ENCODE peak calls at places on chromosomes 11 and 22, in four cellular contexts. M is choroid plexus epithelial cell, W is mucosa of descending colon, S is fibroblast of mammary gland. V is an unnamed sample.

GRCh38 chr11:43419460-43419859 is 60.7 kb downstream of the TTC17 start:
- DNase-seq in S (peak), M (peak), W (no peak), V (peak)

GRCh38 chr11:20512869-20513268 is 86.5 kb upstream of the SLC6A5 start:
- DNase-seq in M (no peak), W (no peak), S (no peak), V (no peak)

GRCh38 chr11:1339066-1339675 is 29.7 kb upstream of the TOLLIP start:
- DNase-seq in M (no peak), S (no peak), W (no peak), V (no peak)

GRCh38 chr11:8090756-8091155 is 9.7 kb downstream of the TUB start:
- DNase-seq in W (no peak), S (peak), M (peak), V (peak)

GRCh38 chr11:77752518-77752917 is 68.0 kb downstream of the RSF1 start:
- DNase-seq in S (peak), M (peak), W (no peak), V (peak)

GRCh38 chr11:70420008-70420464 is 21.7 kb downstream of the CTTN start:
- DNase-seq in M (peak), S (peak), W (no peak), V (peak)

GRCh38 chr11:6615882-6616585 is 3.2 kb downstream of the TPP1 start:
- DNase-seq in S (peak), M (peak), W (no peak), V (no peak)

GRCh38 chr11:76916712-76917111 is 56.0 kb downstream of the ACER3 start:
- DNase-seq in M (no peak), W (no peak), S (no peak), V (no peak)

GRCh38 chr11:131253142-131253884 is 117.1 kb upstream of the NTM start:
- DNase-seq in S (no peak), W (no peak), M (no peak), V (peak)

GRCh38 chr22:38069372-38070249 is 12.4 kb downstream of the PICK1 start:
- DNase-seq in S (peak), W (peak), M (peak), V (peak)

GRCh38 chr11:122253541-122254317 is 137.7 kb upstream of the BLID start:
- DNase-seq in W (no peak), S (peak), M (peak), V (peak)

GRCh38 chr11:16981651-16982194 is 32.5 kb downstream of the PLEKHA7 start:
- DNase-seq in M (peak), W (no peak), S (no peak), V (peak)

GRCh38 chr22:24506802-24507438 is 11.8 kb downstream of the UPB1 start:
- DNase-seq in W (no peak), S (peak), M (peak), V (peak)

GRCh38 chr22:23685205-23685784 is 5.5 kb upstream of the RGL4 start:
- DNase-seq in W (no peak), S (peak), M (peak), V (peak)

GRCh38 chr11:20990447-20990846 is 321.1 kb downstream of the NELL1 start:
- DNase-seq in W (no peak), S (no peak), M (no peak), V (no peak)

GRCh38 chr22:38782402-38783094 is 11.4 kb downstream of the DNAL4 start:
- DNase-seq in M (peak), S (peak), W (no peak), V (peak)

GRCh38 chr22:21807545-21807944 is 59.9 kb downstream of the MAPK1 start:
- DNase-seq in W (no peak), S (peak), M (peak), V (no peak)

GRCh38 chr22:26756675-26757293 is 99.4 kb downstream of the MIAT start:
- DNase-seq in W (peak), S (peak), M (peak), V (peak)

GRCh38 chr11:1943576-1943975 is 3.6 kb upstream of the MRPL23 start:
- DNase-seq in S (no peak), W (no peak), M (no peak), V (no peak)

GRCh38 chr11:102120006-102120405 is 9.8 kb downstream of the YAP1 start:
- DNase-seq in W (no peak), M (peak), S (peak), V (peak)

GRCh38 chr11:77147668-77148321 is 19.7 kb downstream of the MYO7A start:
- DNase-seq in W (peak), S (no peak), M (peak), V (peak)

GRCh38 chr11:130244851-130245250 is 69.9 kb downstream of the ZBTB44 start:
- DNase-seq in W (no peak), S (no peak), M (no peak), V (no peak)

GRCh38 chr11:87463486-87464102 is 425.9 kb downstream of the TMEM135 start:
- DNase-seq in W (no peak), S (peak), M (peak), V (peak)

GRCh38 chr11:80727315-80727714 is 1286.5 kb upstream of the TENM4 start:
- DNase-seq in W (no peak), M (peak), S (peak), V (peak)

GRCh38 chr11:17760102-17761029 is 25.8 kb downstream of the KCNC1 start:
- DNase-seq in W (peak), M (peak), S (peak), V (peak)

GRCh38 chr22:27065259-27065658 is 407.9 kb downstream of the MIAT start:
- DNase-seq in W (no peak), S (no peak), M (no peak), V (no peak)

GRCh38 chr22:35561796-35562526 is 21.3 kb downstream of the RASD2 start:
- DNase-seq in M (peak), S (peak), W (no peak), V (peak)

GRCh38 chr22:43129426-43130425 is 13.5 kb downstream of the MCAT start:
- DNase-seq in M (no peak), W (no peak), S (no peak), V (no peak)

GRCh38 chr11:76903325-76903724 is 42.6 kb downstream of the ACER3 start:
- DNase-seq in S (no peak), W (no peak), M (no peak), V (no peak)

GRCh38 chr11:100525635-100526034 is 161.5 kb upstream of the ARHGAP42 start:
- DNase-seq in M (peak), W (no peak), S (no peak), V (peak)

DNA sequence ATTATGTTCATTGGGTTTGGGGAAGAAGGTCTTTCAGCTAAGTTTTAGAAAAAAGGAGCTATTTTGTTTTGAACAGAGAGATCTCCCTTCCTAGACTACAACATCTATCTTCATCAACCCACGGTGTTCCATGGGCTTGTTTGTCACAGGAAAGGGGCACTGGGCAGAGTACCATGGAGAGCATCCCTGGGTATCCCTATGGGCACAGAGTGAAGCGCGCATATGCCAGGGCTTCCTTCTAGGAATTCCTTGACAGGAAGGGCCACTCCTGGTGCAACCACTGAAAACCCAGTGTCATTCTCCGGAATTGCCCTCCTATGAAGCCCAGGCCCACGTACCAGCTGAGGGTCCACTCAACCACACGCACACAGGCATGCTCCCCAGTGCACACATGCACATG is 512.8 kb downstream of the OPCML start:
- DNase-seq in M (no peak), S (no peak), W (no peak), V (no peak)
- H3K4me3 ChIP-seq in M (no peak), S (no peak), W (no peak), V (no peak)

GRCh38 chr11:128021304-128022006 is 565.9 kb downstream of the ETS1 start:
- DNase-seq in W (no peak), S (no peak), M (peak), V (no peak)
- TF ChIP-seq CTCF in W (no peak), S (peak), M (peak), V (peak)

GRCh38 chr11:11946878-11947277 is 61.5 kb downstream of the DKK3 start:
- DNase-seq in M (no peak), W (no peak), S (no peak), V (no peak)

GRCh38 chr11:11952036-11952435 is 56.4 kb downstream of the DKK3 start:
- DNase-seq in W (no peak), M (no peak), S (no peak), V (no peak)

GRCh38 chr11:11948242-11948947 is 60.0 kb downstream of the DKK3 start:
- DNase-seq in M (no peak), S (no peak), W (no peak), V (peak)

GRCh38 chr11:11947825-11948224 is 60.6 kb downstream of the DKK3 start:
- DNase-seq in W (no peak), M (no peak), S (no peak), V (no peak)

GRCh38 chr11:11949482-11949881 is 58.9 kb downstream of the DKK3 start:
- DNase-seq in M (no peak), S (no peak), W (no peak), V (no peak)
- H3K4me3 ChIP-seq in M (no peak), S (no peak), W (no peak), V (no peak)

DNA sequence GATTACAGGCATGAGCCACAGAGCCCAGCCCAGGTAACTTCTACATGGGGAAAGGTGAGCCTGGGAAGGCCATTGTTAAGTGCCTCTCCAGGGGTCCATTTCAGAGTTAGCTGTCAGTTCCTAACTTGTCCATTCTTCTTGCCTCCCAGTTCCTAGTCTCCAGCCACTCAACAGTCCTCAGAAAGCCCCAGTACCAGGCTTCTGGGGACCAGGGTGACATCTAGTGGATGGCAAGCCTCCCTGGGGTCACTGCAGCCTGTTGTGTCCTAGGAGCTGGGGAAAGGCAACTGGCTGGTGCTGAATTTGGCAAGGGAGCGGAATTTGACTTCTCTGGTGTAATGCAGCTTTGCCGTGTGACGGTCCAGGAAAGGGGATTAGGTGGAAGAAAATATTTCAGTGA is 2.1 kb downstream of the LGALS12 start:
- DNase-seq in W (no peak), M (no peak), S (peak), V (peak)
- TF ChIP-seq CTCF in W (no peak), M (peak), S (no peak), V (peak)